ENCODE peak calls at places on chromosomes 12 and 14, in five cellular contexts. O, J, B, K and A are unnamed samples.
A peak's percentile ranks its signal among the peaks of the same experiment; 100 is the strongest.

GRCh38 chr12:91951571-91951970 is 194.1 kb downstream of the BTG1 start:
- DNase-seq in J (peak; percentile 56), B (no peak), K (no peak), O (no peak), A (no peak)

GRCh38 chr12:91182664-91183455 is at the start of gene DCN:
- DNase-seq in O (no peak), K (no peak), J (peak; percentile 81), B (no peak), A (no peak)

GRCh38 chr12:77049767-77050353 is 15.5 kb downstream of the E2F7 start:
- DNase-seq in K (peak; percentile 67), J (peak; percentile 70), O (no peak), B (no peak), A (no peak)

GRCh38 chr12:78316656-78317055 is 486.0 kb downstream of the NAV3 start:
- DNase-seq in K (no peak), B (no peak), O (no peak), J (no peak), A (no peak)

GRCh38 chr12:89469361-89469760 is 55.2 kb downstream of the GALNT4 start:
- DNase-seq in K (peak; percentile 21), J (peak; percentile 73), B (no peak), O (no peak), A (no peak)

GRCh38 chr12:123253606-123254459 is 17.8 kb downstream of the CDK2AP1 start:
- DNase-seq in O (no peak), B (no peak), K (no peak), J (no peak), A (peak; percentile 75)

GRCh38 chr12:127351481-127352010 is 915.4 kb upstream of the TMEM132C start:
- DNase-seq in O (no peak), J (no peak), K (no peak), B (no peak), A (no peak)

GRCh38 chr12:108446766-108447165 is 68.3 kb upstream of the FICD start:
- DNase-seq in B (no peak), O (no peak), K (no peak), J (no peak), A (no peak)

GRCh38 chr12:45637706-45638105 is 91.8 kb upstream of the ARID2 start:
- DNase-seq in J (peak; percentile 93), B (no peak), O (no peak), K (no peak), A (no peak)

GRCh38 chr12:67035121-67035520 is 234.0 kb upstream of the CAND1 start:
- DNase-seq in O (no peak), K (no peak), J (no peak), B (no peak), A (no peak)

GRCh38 chr14:90503582-90503981 is 106.8 kb downstream of the CALM1 start:
- DNase-seq in K (no peak), J (no peak), B (peak; percentile 51), O (no peak), A (no peak)

GRCh38 chr12:72134934-72135333 is 137.2 kb upstream of the TRHDE start:
- DNase-seq in B (no peak), O (no peak), K (no peak), J (no peak), A (no peak)

GRCh38 chr14:25463475-25463874 is 413.5 kb upstream of the STXBP6 start:
- DNase-seq in O (no peak), K (no peak), J (no peak), B (no peak), A (no peak)

GRCh38 chr12:104378427-104378826 is 74.9 kb downstream of the EID3 start:
- DNase-seq in B (no peak), O (no peak), K (no peak), J (no peak), A (no peak)

GRCh38 chr12:64392221-64392620 is 1.7 kb upstream of the C12orf56 start:
- DNase-seq in O (no peak), K (peak; percentile 59), B (no peak), J (peak; percentile 56), A (no peak)

GRCh38 chr12:108313609-108314331 is 25.3 kb downstream of the CMKLR1 start:
- DNase-seq in J (no peak), K (peak; percentile 98), B (peak; percentile 64), O (no peak), A (peak; percentile 56)

GRCh38 chr12:97561321-97562230 is 99.0 kb downstream of the RMST start:
- DNase-seq in J (no peak), O (no peak), B (no peak), K (no peak), A (no peak)

GRCh38 chr12:107475900-107476299 is 209.7 kb upstream of the PWP1 start:
- DNase-seq in J (no peak), O (no peak), B (no peak), K (no peak), A (no peak)

GRCh38 chr12:25767613-25768012 is 190.9 kb upstream of the RASSF8 start:
- DNase-seq in B (no peak), J (peak; percentile 77), K (no peak), O (no peak), A (no peak)

GRCh38 chr14:97021571-97022171 is 224.5 kb downstream of the VRK1 start:
- DNase-seq in J (no peak), K (no peak), O (no peak), B (no peak), A (no peak)

GRCh38 chr12:21559855-21560569 is 33.9 kb downstream of the SPX start:
- DNase-seq in K (no peak), O (no peak), B (no peak), J (peak; percentile 53), A (no peak)

GRCh38 chr12:92363295-92364146 is 217.9 kb upstream of the BTG1 start:
- DNase-seq in J (peak; percentile 4), O (peak; percentile 30), K (no peak), B (peak; percentile 38), A (peak; percentile 66)

GRCh38 chr12:124519741-124520140 is 47.7 kb downstream of the NCOR2 start:
- DNase-seq in O (no peak), K (no peak), B (peak; percentile 45), J (no peak), A (no peak)

GRCh38 chr12:113087193-113087592 is 30.7 kb downstream of the DTX1 start:
- DNase-seq in B (no peak), O (no peak), K (peak; percentile 51), J (no peak), A (no peak)

GRCh38 chr12:113089839-113090238 is 33.3 kb downstream of the DTX1 start:
- DNase-seq in B (no peak), O (no peak), J (no peak), K (no peak), A (no peak)

GRCh38 chr12:113088971-113089756 is 32.6 kb downstream of the DTX1 start:
- DNase-seq in B (no peak), K (no peak), J (no peak), O (no peak), A (no peak)

GRCh38 chr12:113086249-113087164 is 30.0 kb downstream of the DTX1 start:
- DNase-seq in B (no peak), K (peak; percentile 68), J (no peak), O (no peak), A (no peak)

GRCh38 chr12:113088037-113088436 is 31.5 kb downstream of the DTX1 start:
- DNase-seq in B (no peak), K (no peak), O (no peak), J (no peak), A (no peak)
- H3K4me3 ChIP-seq in B (no peak overlapping the region), K (no peak overlapping the region), O (no peak overlapping the region), J (no peak overlapping the region), A (no peak overlapping the region)

GRCh38 chr12:55742719-55743130 is at the start of gene GDF11:
- DNase-seq in J (peak; percentile 74), K (peak; percentile 84), B (peak; percentile 82), O (peak; percentile 87), A (peak; percentile 86)
- TF ChIP-seq POLR2A in J (peak; percentile 69), K (no peak), B (peak; percentile 78), O (peak; percentile 75), A (peak; percentile 91)

GRCh38 chr14:104690266-104690711 is 871 bp downstream of the INF2 start:
- DNase-seq in J (no peak), O (peak; percentile 37), K (no peak), B (no peak), A (no peak)
- H3K4me3 ChIP-seq in J (peak overlapping the region; percentile 100), O (peak overlapping the region; percentile 57), K (peak overlapping the region; percentile 67), B (peak overlapping the region; percentile 68), A (peak overlapping the region; percentile 92)

GRCh38 chr14:38363217-38363616 is 107.3 kb upstream of the CLEC14A start:
- DNase-seq in J (no peak), O (no peak), B (no peak), K (no peak), A (no peak)

GRCh38 chr14:38357557-38357956 is 101.7 kb upstream of the CLEC14A start:
- DNase-seq in K (no peak), B (no peak), O (no peak), J (peak; percentile 92), A (no peak)
- TF ChIP-seq POLR2A in K (no peak), B (no peak), O (no peak), J (no peak), A (no peak)

GRCh38 chr14:100585448-100586152 is 1.6 kb downstream of the BEGAIN start:
- DNase-seq in B (no peak), O (peak; percentile 6), K (no peak), J (no peak), A (no peak)
- H3K4me3 ChIP-seq in B (no peak overlapping the region), O (no peak overlapping the region), K (no peak overlapping the region), J (no peak overlapping the region), A (no peak overlapping the region)

GRCh38 chr12:96493101-96493500 is 3.7 kb downstream of the CFAP54 start:
- DNase-seq in O (no peak), B (no peak), K (no peak), J (peak; percentile 75), A (no peak)

GRCh38 chr12:96487214-96487613 is 2.2 kb upstream of the CFAP54 start:
- DNase-seq in O (no peak), J (peak; percentile 88), B (no peak), K (no peak), A (no peak)

GRCh38 chr12:96487634-96488033 is 1.7 kb upstream of the CFAP54 start:
- DNase-seq in J (no peak), K (no peak), O (no peak), B (no peak), A (no peak)

GRCh38 chr12:96486751-96487150 is 2.6 kb upstream of the CFAP54 start:
- DNase-seq in O (no peak), K (no peak), B (no peak), J (no peak), A (no peak)

GRCh38 chr12:96489392-96490056 is at the start of gene CFAP54:
- DNase-seq in O (peak; percentile 92), K (peak; percentile 89), J (peak; percentile 89), B (peak; percentile 89), A (peak; percentile 92)
- TF ChIP-seq POLR2A in O (peak; percentile 38), K (no peak), J (peak; percentile 77), B (no peak), A (no peak)

GRCh38 chr14:79280400-79280670 is 931.0 kb downstream of the DIO2 start:
- DNase-seq in J (no peak), B (no peak), K (no peak), O (no peak), A (no peak)
- H3K4me3 ChIP-seq in J (peak overlapping the region; percentile 88), B (no peak overlapping the region), K (no peak overlapping the region), O (peak overlapping the region; percentile 46), A (no peak overlapping the region)